ENCODE peak calls at places on chromosomes 1 and 21, in nine cellular contexts. One of them, this sample, is unnamed. For H3K4me1 and H3K27me3, the result is how much of the 10 kb centered on the place peaks cover.

GRCh38 chr1:201885531-201886075 is 3.1 kb upstream of the SHISA4 start:
- DNase-seq in right lobe of liver: peak
- DNase-seq in GM23338: no peak
- DNase-seq in lower lobe of right lung: no peak
- DNase-seq in PC-3: peak
- DNase-seq in transverse colon: no peak
- DNase-seq in IMR-90: peak
- DNase-seq in heart right ventricle: no peak
- DNase-seq in HCT116: peak
- DNase-seq in this sample: peak

GRCh38 chr1:63636192-63637105 is 43.2 kb downstream of the PGM1 start:
- DNase-seq in right lobe of liver: no peak
- DNase-seq in GM23338: no peak
- DNase-seq in lower lobe of right lung: no peak
- DNase-seq in PC-3: no peak
- DNase-seq in transverse colon: no peak
- DNase-seq in IMR-90: no peak
- DNase-seq in heart right ventricle: no peak
- DNase-seq in HCT116: no peak
- DNase-seq in this sample: no peak

GRCh38 chr1:238621405-238621804 is 730.7 kb upstream of the ZP4 start:
- DNase-seq in right lobe of liver: no peak
- DNase-seq in GM23338: no peak
- DNase-seq in lower lobe of right lung: no peak
- DNase-seq in PC-3: no peak
- DNase-seq in transverse colon: no peak
- DNase-seq in IMR-90: peak
- DNase-seq in heart right ventricle: no peak
- DNase-seq in HCT116: no peak
- DNase-seq in this sample: no peak

GRCh38 chr1:112957133-112957812 is 1.3 kb upstream of the SLC16A1 start:
- DNase-seq in right lobe of liver: no peak
- DNase-seq in GM23338: peak
- DNase-seq in lower lobe of right lung: no peak
- DNase-seq in PC-3: peak
- DNase-seq in transverse colon: peak
- DNase-seq in IMR-90: peak
- DNase-seq in heart right ventricle: peak
- DNase-seq in HCT116: peak
- DNase-seq in this sample: peak

GRCh38 chr1:215192306-215192705 is 109.8 kb downstream of the KCNK2 start:
- DNase-seq in right lobe of liver: no peak
- DNase-seq in GM23338: no peak
- DNase-seq in lower lobe of right lung: no peak
- DNase-seq in PC-3: peak
- DNase-seq in transverse colon: no peak
- DNase-seq in IMR-90: peak
- DNase-seq in heart right ventricle: no peak
- DNase-seq in HCT116: no peak
- DNase-seq in this sample: no peak

GRCh38 chr1:150516616-150517015 is 1.1 kb downstream of the FALEC start:
- DNase-seq in right lobe of liver: no peak
- DNase-seq in GM23338: peak
- DNase-seq in lower lobe of right lung: no peak
- DNase-seq in PC-3: no peak
- DNase-seq in transverse colon: no peak
- DNase-seq in IMR-90: no peak
- DNase-seq in heart right ventricle: no peak
- DNase-seq in HCT116: no peak
- DNase-seq in this sample: no peak

GRCh38 chr21:35770101-35770945 is 290.0 kb downstream of the SETD4 start:
- DNase-seq in right lobe of liver: no peak
- DNase-seq in GM23338: no peak
- DNase-seq in lower lobe of right lung: no peak
- DNase-seq in PC-3: no peak
- DNase-seq in transverse colon: no peak
- DNase-seq in IMR-90: no peak
- DNase-seq in heart right ventricle: no peak
- DNase-seq in HCT116: no peak
- DNase-seq in this sample: no peak

GRCh38 chr1:6645022-6645421 is 20.4 kb downstream of the THAP3 start:
- DNase-seq in right lobe of liver: no peak
- DNase-seq in GM23338: no peak
- DNase-seq in lower lobe of right lung: no peak
- DNase-seq in PC-3: no peak
- DNase-seq in transverse colon: no peak
- DNase-seq in IMR-90: no peak
- DNase-seq in heart right ventricle: no peak
- DNase-seq in HCT116: no peak
- DNase-seq in this sample: no peak

GRCh38 chr1:21931171-21932093 is 5.7 kb downstream of the HSPG2 start:
- DNase-seq in right lobe of liver: no peak
- DNase-seq in GM23338: no peak
- DNase-seq in lower lobe of right lung: peak
- DNase-seq in PC-3: peak
- DNase-seq in transverse colon: peak
- DNase-seq in IMR-90: peak
- DNase-seq in heart right ventricle: no peak
- DNase-seq in HCT116: peak
- DNase-seq in this sample: peak

GRCh38 chr1:21932127-21932526 is 5.0 kb downstream of the HSPG2 start:
- DNase-seq in right lobe of liver: no peak
- DNase-seq in GM23338: no peak
- DNase-seq in lower lobe of right lung: no peak
- DNase-seq in PC-3: no peak
- DNase-seq in transverse colon: no peak
- DNase-seq in IMR-90: peak
- DNase-seq in heart right ventricle: no peak
- DNase-seq in HCT116: no peak
- DNase-seq in this sample: peak

GRCh38 chr1:21930629-21931170 is 6.4 kb downstream of the HSPG2 start:
- DNase-seq in right lobe of liver: no peak
- DNase-seq in GM23338: no peak
- DNase-seq in lower lobe of right lung: no peak
- DNase-seq in PC-3: no peak
- DNase-seq in transverse colon: no peak
- DNase-seq in IMR-90: no peak
- DNase-seq in heart right ventricle: no peak
- DNase-seq in HCT116: no peak
- DNase-seq in this sample: no peak

GRCh38 chr1:21927531-21928237 is 9.4 kb downstream of the HSPG2 start:
- DNase-seq in right lobe of liver: no peak
- DNase-seq in GM23338: no peak
- DNase-seq in lower lobe of right lung: no peak
- DNase-seq in PC-3: no peak
- DNase-seq in transverse colon: peak
- DNase-seq in IMR-90: no peak
- DNase-seq in heart right ventricle: peak
- DNase-seq in HCT116: no peak
- DNase-seq in this sample: no peak

GRCh38 chr1:21929951-21930615 is 7.0 kb downstream of the HSPG2 start:
- DNase-seq in right lobe of liver: no peak
- DNase-seq in GM23338: no peak
- DNase-seq in lower lobe of right lung: no peak
- DNase-seq in PC-3: no peak
- DNase-seq in transverse colon: peak
- DNase-seq in IMR-90: no peak
- DNase-seq in heart right ventricle: no peak
- DNase-seq in HCT116: no peak
- DNase-seq in this sample: peak
- H3K4me1 ChIP-seq in right lobe of liver: under half
- H3K4me1 ChIP-seq in GM23338: under half
- H3K4me1 ChIP-seq in lower lobe of right lung: half or more
- H3K4me1 ChIP-seq in PC-3: under half
- H3K4me1 ChIP-seq in transverse colon: half or more
- H3K4me1 ChIP-seq in IMR-90: half or more
- H3K4me1 ChIP-seq in heart right ventricle: half or more
- H3K4me1 ChIP-seq in HCT116: under half
- H3K4me1 ChIP-seq in this sample: half or more

GRCh38 chr1:9269721-9270120 is 23.0 kb upstream of the SPSB1 start:
- DNase-seq in right lobe of liver: no peak
- DNase-seq in GM23338: no peak
- DNase-seq in lower lobe of right lung: no peak
- DNase-seq in PC-3: no peak
- DNase-seq in transverse colon: no peak
- DNase-seq in IMR-90: no peak
- DNase-seq in heart right ventricle: no peak
- DNase-seq in HCT116: no peak
- DNase-seq in this sample: no peak

GRCh38 chr1:9271268-9271667 is 21.4 kb upstream of the SPSB1 start:
- DNase-seq in right lobe of liver: no peak
- DNase-seq in GM23338: no peak
- DNase-seq in lower lobe of right lung: no peak
- DNase-seq in PC-3: no peak
- DNase-seq in transverse colon: no peak
- DNase-seq in IMR-90: peak
- DNase-seq in heart right ventricle: no peak
- DNase-seq in HCT116: no peak
- DNase-seq in this sample: no peak

GRCh38 chr1:9273177-9273576 is 19.5 kb upstream of the SPSB1 start:
- DNase-seq in right lobe of liver: no peak
- DNase-seq in GM23338: no peak
- DNase-seq in lower lobe of right lung: no peak
- DNase-seq in PC-3: no peak
- DNase-seq in transverse colon: no peak
- DNase-seq in IMR-90: no peak
- DNase-seq in heart right ventricle: no peak
- DNase-seq in HCT116: no peak
- DNase-seq in this sample: no peak

GRCh38 chr1:9270290-9270900 is 22.3 kb upstream of the SPSB1 start:
- DNase-seq in right lobe of liver: no peak
- DNase-seq in GM23338: no peak
- DNase-seq in lower lobe of right lung: no peak
- DNase-seq in PC-3: peak
- DNase-seq in transverse colon: no peak
- DNase-seq in IMR-90: no peak
- DNase-seq in heart right ventricle: no peak
- DNase-seq in HCT116: no peak
- DNase-seq in this sample: no peak

DNA sequence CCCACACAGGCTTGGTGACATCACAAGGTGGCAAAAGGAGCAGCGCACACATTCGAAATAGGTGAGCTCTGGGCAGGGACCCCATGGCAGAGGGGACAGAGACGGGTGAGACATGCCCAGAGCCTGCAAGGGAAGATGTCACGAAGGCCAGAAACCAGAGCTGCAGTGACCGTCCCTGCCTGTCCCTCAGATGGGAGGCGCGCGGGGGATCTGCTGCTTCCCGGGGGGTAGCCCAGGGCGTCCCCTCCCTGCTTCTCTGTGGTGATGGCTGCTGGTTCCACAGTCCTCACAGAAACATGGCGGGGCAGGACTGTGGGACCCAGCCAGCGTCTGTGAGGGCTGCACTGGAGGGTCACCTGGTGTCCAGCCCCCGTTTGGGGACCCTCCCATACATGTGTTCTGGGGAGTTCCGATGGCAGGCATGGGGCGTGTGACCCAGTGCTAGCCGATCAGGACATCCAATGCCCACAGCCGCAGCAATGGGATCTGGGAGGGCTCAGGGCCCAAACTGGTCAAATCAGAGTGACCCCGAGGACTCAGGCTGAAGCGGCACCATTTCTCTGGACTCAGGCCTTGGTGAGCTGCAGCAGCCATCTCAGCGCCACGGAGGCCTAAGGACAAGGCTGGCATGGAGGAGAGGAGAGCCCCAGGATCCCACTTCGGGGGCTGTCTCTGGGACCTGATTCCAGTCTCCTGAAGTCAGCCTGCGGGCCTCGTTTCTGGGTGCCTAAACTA is 20.7 kb upstream of the SPSB1 start:
- DNase-seq in right lobe of liver: no peak
- DNase-seq in GM23338: no peak
- DNase-seq in lower lobe of right lung: no peak
- DNase-seq in PC-3: no peak
- DNase-seq in transverse colon: no peak
- DNase-seq in IMR-90: no peak
- DNase-seq in heart right ventricle: no peak
- DNase-seq in HCT116: no peak
- DNase-seq in this sample: no peak
- H3K27me3 ChIP-seq in right lobe of liver: under half
- H3K27me3 ChIP-seq in GM23338: under half
- H3K27me3 ChIP-seq in lower lobe of right lung: under half
- H3K27me3 ChIP-seq in PC-3: under half
- H3K27me3 ChIP-seq in transverse colon: under half
- H3K27me3 ChIP-seq in IMR-90: under half
- H3K27me3 ChIP-seq in heart right ventricle: under half
- H3K27me3 ChIP-seq in HCT116: under half
- H3K27me3 ChIP-seq in this sample: under half

GRCh38 chr1:1307908-1308755 is at the start of the genes ACAP3 and PUSL1:
- DNase-seq in right lobe of liver: peak
- DNase-seq in GM23338: peak
- DNase-seq in lower lobe of right lung: peak
- DNase-seq in PC-3: peak
- DNase-seq in transverse colon: peak
- DNase-seq in IMR-90: peak
- DNase-seq in heart right ventricle: peak
- DNase-seq in HCT116: peak
- DNase-seq in this sample: peak
- TF ChIP-seq CTCF in right lobe of liver: peak
- TF ChIP-seq CTCF in GM23338: no peak
- TF ChIP-seq CTCF in lower lobe of right lung: peak
- TF ChIP-seq CTCF in PC-3: peak
- TF ChIP-seq CTCF in transverse colon: peak
- TF ChIP-seq CTCF in IMR-90: no peak
- TF ChIP-seq CTCF in heart right ventricle: peak
- TF ChIP-seq CTCF in HCT116: no peak
- TF ChIP-seq CTCF in this sample: no peak

GRCh38 chr1:39117985-39118384 is 86.5 kb upstream of the MACF1 start:
- DNase-seq in right lobe of liver: no peak
- DNase-seq in GM23338: no peak
- DNase-seq in lower lobe of right lung: no peak
- DNase-seq in PC-3: no peak
- DNase-seq in transverse colon: no peak
- DNase-seq in IMR-90: no peak
- DNase-seq in heart right ventricle: no peak
- DNase-seq in HCT116: no peak
- DNase-seq in this sample: no peak

GRCh38 chr1:39116868-39117728 is 87.4 kb upstream of the MACF1 start:
- DNase-seq in right lobe of liver: no peak
- DNase-seq in GM23338: no peak
- DNase-seq in lower lobe of right lung: no peak
- DNase-seq in PC-3: peak
- DNase-seq in transverse colon: no peak
- DNase-seq in IMR-90: no peak
- DNase-seq in heart right ventricle: no peak
- DNase-seq in HCT116: peak
- DNase-seq in this sample: peak

GRCh38 chr1:39116116-39116607 is 88.3 kb upstream of the MACF1 start:
- DNase-seq in right lobe of liver: no peak
- DNase-seq in GM23338: no peak
- DNase-seq in lower lobe of right lung: no peak
- DNase-seq in PC-3: no peak
- DNase-seq in transverse colon: no peak
- DNase-seq in IMR-90: no peak
- DNase-seq in heart right ventricle: no peak
- DNase-seq in HCT116: no peak
- DNase-seq in this sample: no peak

GRCh38 chr1:39113109-39113743 is 87.1 kb downstream of the NDUFS5 start:
- DNase-seq in right lobe of liver: no peak
- DNase-seq in GM23338: no peak
- DNase-seq in lower lobe of right lung: no peak
- DNase-seq in PC-3: no peak
- DNase-seq in transverse colon: no peak
- DNase-seq in IMR-90: no peak
- DNase-seq in heart right ventricle: no peak
- DNase-seq in HCT116: no peak
- DNase-seq in this sample: no peak

GRCh38 chr1:39115271-39116110 is 89.0 kb upstream of the MACF1 start:
- DNase-seq in right lobe of liver: no peak
- DNase-seq in GM23338: no peak
- DNase-seq in lower lobe of right lung: no peak
- DNase-seq in PC-3: no peak
- DNase-seq in transverse colon: no peak
- DNase-seq in IMR-90: peak
- DNase-seq in heart right ventricle: no peak
- DNase-seq in HCT116: no peak
- DNase-seq in this sample: no peak
- H3K4me1 ChIP-seq in right lobe of liver: under half
- H3K4me1 ChIP-seq in GM23338: half or more
- H3K4me1 ChIP-seq in lower lobe of right lung: half or more
- H3K4me1 ChIP-seq in PC-3: under half
- H3K4me1 ChIP-seq in transverse colon: under half
- H3K4me1 ChIP-seq in IMR-90: under half
- H3K4me1 ChIP-seq in heart right ventricle: under half
- H3K4me1 ChIP-seq in HCT116: half or more
- H3K4me1 ChIP-seq in this sample: under half